ENCODE peak calls at places on chromosomes 7 and 10, in eight cellular contexts. J, M, Q, R, N, B, U and T are unnamed samples.

GRCh38 chr10:114632869-114633715 is 25.0 kb downstream of the ABLIM1 start:
- DNase-seq in J (peak), B (no peak), U (peak), Q (peak), M (peak), N (peak), R (peak), T (no peak)

GRCh38 chr7:118142012-118142411 is 42.0 kb upstream of the LSM8 start:
- DNase-seq in R (no peak), N (no peak), M (no peak), B (no peak), Q (no peak), U (no peak), J (no peak), T (no peak)

GRCh38 chr10:60769406-60769805 is 8.9 kb upstream of the CDK1 start:
- DNase-seq in B (no peak), Q (no peak), M (no peak), N (no peak), J (no peak), U (no peak), R (no peak), T (no peak)

GRCh38 chr7:45089314-45089891 is 634 bp upstream of the NACAD start:
- DNase-seq in B (peak), M (peak), Q (peak), J (peak), R (peak), U (peak), N (peak), T (peak)

GRCh38 chr7:25653412-25653811 is 425.1 kb upstream of the NPVF start:
- DNase-seq in R (no peak), J (no peak), U (no peak), N (no peak), Q (no peak), M (no peak), B (no peak), T (no peak)

GRCh38 chr10:59255463-59255862 is 79.0 kb downstream of the PHYHIPL start:
- DNase-seq in M (no peak), B (no peak), N (no peak), U (no peak), Q (no peak), J (no peak), R (no peak), T (no peak)

GRCh38 chr7:84654287-84654686 is 459.7 kb upstream of the SEMA3A start:
- DNase-seq in J (no peak), B (no peak), Q (no peak), R (no peak), N (no peak), M (no peak), U (no peak), T (no peak)

GRCh38 chr10:117677239-117677638 is 134.7 kb downstream of the EMX2 start:
- DNase-seq in Q (no peak), U (no peak), M (no peak), R (peak), N (no peak), B (peak), J (no peak), T (no peak)

GRCh38 chr10:14822879-14823755 is 14.7 kb downstream of the CDNF start:
- DNase-seq in B (peak), N (peak), M (peak), U (peak), J (peak), Q (peak), R (peak), T (peak)

GRCh38 chr10:34121974-34122282 is 693.2 kb downstream of the PARD3 start:
- DNase-seq in M (no peak), N (peak), Q (no peak), J (no peak), R (no peak), B (no peak), U (no peak), T (no peak)

GRCh38 chr10:59079386-59080226 is 96.8 kb upstream of the PHYHIPL start:
- DNase-seq in J (peak), R (peak), M (no peak), N (peak), B (no peak), Q (peak), U (no peak), T (no peak)

GRCh38 chr7:142481548-142481947 is 223.7 kb upstream of the PRSS58 start:
- DNase-seq in Q (no peak), B (peak), J (peak), R (no peak), N (peak), M (no peak), U (no peak), T (no peak)

GRCh38 chr10:7374795-7375194 is 36.0 kb downstream of the SFMBT2 start:
- DNase-seq in M (no peak), B (no peak), R (no peak), N (no peak), U (no peak), J (no peak), Q (no peak), T (no peak)

GRCh38 chr7:80467069-80467468 is 44.8 kb downstream of the GNAT3 start:
- DNase-seq in M (no peak), B (no peak), N (peak), Q (no peak), U (no peak), J (no peak), R (no peak), T (no peak)

GRCh38 chr10:30821269-30821993 is 191.9 kb upstream of the LYZL2 start:
- DNase-seq in R (no peak), Q (no peak), U (no peak), J (peak), N (no peak), B (no peak), M (no peak), T (no peak)

GRCh38 chr10:75043256-75044121 is 68.0 kb upstream of the SAMD8 start:
- DNase-seq in R (peak), U (peak), B (peak), Q (no peak), N (no peak), M (no peak), J (no peak), T (peak)

GRCh38 chr7:98628916-98629525 is 11.9 kb downstream of the NPTX2 start:
- DNase-seq in M (no peak), U (no peak), R (no peak), B (no peak), N (no peak), Q (no peak), J (no peak), T (no peak)

GRCh38 chr10:121525276-121526039 is 72.8 kb downstream of the FGFR2 start:
- DNase-seq in J (no peak), R (no peak), B (no peak), N (no peak), M (no peak), Q (no peak), U (no peak), T (no peak)

GRCh38 chr10:57791546-57791945 is 476.1 kb downstream of the IPMK start:
- DNase-seq in U (no peak), J (no peak), R (peak), N (no peak), M (no peak), B (no peak), Q (no peak), T (no peak)

GRCh38 chr7:34839645-34840044 is 181.6 kb downstream of the NPSR1 start:
- DNase-seq in N (no peak), J (no peak), Q (no peak), M (no peak), U (no peak), R (no peak), B (no peak), T (no peak)

GRCh38 chr7:107659666-107660065 is 962 bp upstream of the SLC26A4 start:
- DNase-seq in M (no peak), J (peak), Q (no peak), R (peak), N (peak), B (no peak), U (no peak), T (no peak)

GRCh38 chr10:84308481-84309304 is 19.7 kb upstream of the CCSER2 start:
- DNase-seq in B (no peak), M (peak), N (peak), R (no peak), U (no peak), J (peak), Q (peak), T (no peak)

GRCh38 chr7:100516135-100516812 is 22.7 kb upstream of the AGFG2 start:
- DNase-seq in Q (no peak), N (peak), M (peak), B (peak), J (peak), R (peak), U (no peak), T (no peak)

GRCh38 chr7:115805458-115805857 is 225.1 kb downstream of the TFEC start:
- DNase-seq in M (no peak), N (no peak), U (no peak), B (no peak), Q (no peak), J (no peak), R (peak), T (no peak)

GRCh38 chr10:89414879-89415821 is 782 bp downstream of the IFIT5 start:
- DNase-seq in R (peak), J (peak), M (peak), B (peak), Q (peak), U (peak), N (peak), T (peak)

GRCh38 chr7:17009007-17009719 is 127.4 kb upstream of the AGR3 start:
- DNase-seq in J (peak), M (no peak), B (peak), U (no peak), N (peak), R (no peak), Q (no peak), T (no peak)
- TF ChIP-seq CTCF in J (peak), M (peak), B (peak), U (no peak), N (peak), R (no peak), Q (peak), T (no peak)

DNA sequence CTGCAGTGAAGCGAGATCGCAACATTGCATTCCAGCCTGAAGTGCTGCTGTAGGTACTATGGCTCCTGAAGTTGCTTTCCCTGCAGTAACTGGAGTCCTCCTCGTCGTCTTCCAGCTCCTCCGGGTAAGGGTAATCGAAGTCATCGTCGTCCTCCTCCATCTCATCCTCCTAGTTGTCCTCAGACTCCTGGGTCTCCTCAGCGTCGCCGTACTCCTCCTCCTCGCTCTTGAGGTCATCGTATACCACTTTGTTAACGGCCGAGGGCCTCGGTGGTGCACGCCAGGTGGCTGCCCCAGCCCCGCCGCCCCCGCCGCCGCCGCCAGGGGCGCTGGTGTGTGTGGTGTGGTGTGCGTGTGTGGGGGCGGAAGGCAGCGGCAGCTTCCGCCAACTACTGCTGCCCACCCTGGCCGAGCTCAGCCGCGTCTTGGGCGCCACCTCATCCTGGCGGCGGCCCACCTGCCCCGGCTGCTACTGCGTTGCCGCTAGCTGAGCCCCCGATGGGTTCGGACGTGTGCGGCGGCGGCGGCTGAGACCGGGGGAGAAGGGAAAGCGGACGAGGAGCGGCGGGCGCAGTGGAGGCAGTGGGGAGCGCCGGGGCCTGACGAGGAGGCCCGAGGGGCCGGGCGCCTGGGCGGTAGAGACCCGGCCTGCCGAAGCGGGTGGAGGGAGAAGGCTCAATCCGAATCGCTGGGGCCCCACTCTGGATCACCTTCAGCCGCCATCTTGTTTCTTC is 11.8 kb upstream of the ACBD5 start:
- DNase-seq in U (peak), B (peak), M (peak), Q (peak), R (peak), J (peak), N (peak), T (peak)
- TF ChIP-seq CTCF in U (peak), B (peak), M (peak), Q (peak), R (peak), J (peak), N (peak), T (peak)

DNA sequence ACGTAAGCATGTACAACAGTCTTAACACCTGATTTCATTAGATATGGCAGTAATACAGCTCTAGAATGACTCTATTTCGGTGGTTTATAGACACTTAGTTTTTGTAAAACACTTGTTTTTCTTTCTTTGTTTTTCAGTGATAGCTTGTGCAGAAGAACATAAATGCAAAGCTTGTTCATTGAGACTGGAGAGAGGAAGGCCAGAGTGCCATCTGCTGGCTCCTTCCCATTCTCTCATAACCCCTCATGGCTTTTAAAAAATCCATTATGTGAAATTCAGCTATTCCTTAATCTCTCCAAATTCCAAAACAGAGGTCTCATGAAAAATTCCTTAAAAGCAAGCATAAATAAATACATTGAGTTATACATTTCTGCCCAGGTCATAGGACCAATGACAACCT is 76.3 kb downstream of the CACNB2 start:
- DNase-seq in B (peak), J (peak), R (no peak), N (peak), U (no peak), Q (no peak), M (no peak), T (no peak)
- TF ChIP-seq CTCF in B (peak), J (peak), R (peak), N (peak), U (no peak), Q (peak), M (peak), T (no peak)

DNA sequence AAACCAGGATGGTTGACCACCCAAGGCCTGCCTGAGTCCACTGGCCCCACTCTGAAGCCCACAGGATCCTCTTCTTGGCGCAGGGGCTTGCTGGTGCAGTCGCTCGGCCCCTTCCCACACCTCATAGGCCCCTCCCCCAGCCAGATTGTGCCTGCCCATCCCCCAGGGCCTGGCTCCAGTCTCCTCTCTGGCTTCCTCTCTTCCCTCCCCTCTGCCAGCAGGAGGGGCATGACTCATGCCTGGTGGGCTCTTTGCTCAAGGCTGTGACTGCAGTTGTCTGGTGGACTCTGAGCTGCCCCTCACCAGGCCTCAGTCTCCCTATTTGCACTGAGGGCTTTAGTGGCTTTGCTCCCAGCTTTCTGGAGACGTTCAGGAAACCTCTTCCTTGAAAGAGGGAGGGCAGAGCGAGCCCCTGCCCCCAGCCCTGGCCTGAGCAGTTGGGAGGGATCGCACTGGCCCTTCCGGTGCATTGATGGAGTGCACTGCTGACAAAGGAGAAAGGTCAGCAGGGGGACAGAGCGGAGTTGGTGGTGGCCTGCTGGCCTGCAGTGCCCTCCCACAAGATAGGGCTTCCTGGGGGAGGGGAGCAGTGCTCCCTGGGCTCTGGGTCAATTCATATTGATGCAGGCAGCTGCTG is 60.7 kb downstream of the ZMIZ1 start:
- DNase-seq in R (no peak), N (peak), M (peak), Q (no peak), U (peak), J (no peak), B (peak), T (peak)
- TF ChIP-seq CTCF in R (no peak), N (no peak), M (no peak), Q (no peak), U (no peak), J (peak), B (peak), T (no peak)

GRCh38 chr10:17851611-17852010 is 42.5 kb downstream of the MRC1 start:
- DNase-seq in M (peak), B (peak), U (no peak), J (no peak), R (no peak), Q (peak), N (no peak), T (no peak)

GRCh38 chr10:17848646-17849045 is 39.5 kb downstream of the MRC1 start:
- DNase-seq in U (no peak), N (no peak), Q (no peak), R (no peak), M (no peak), J (no peak), B (no peak), T (no peak)

GRCh38 chr10:17850526-17850925 is 41.4 kb downstream of the MRC1 start:
- DNase-seq in B (peak), M (no peak), R (no peak), J (no peak), U (no peak), N (no peak), Q (no peak), T (no peak)

DNA sequence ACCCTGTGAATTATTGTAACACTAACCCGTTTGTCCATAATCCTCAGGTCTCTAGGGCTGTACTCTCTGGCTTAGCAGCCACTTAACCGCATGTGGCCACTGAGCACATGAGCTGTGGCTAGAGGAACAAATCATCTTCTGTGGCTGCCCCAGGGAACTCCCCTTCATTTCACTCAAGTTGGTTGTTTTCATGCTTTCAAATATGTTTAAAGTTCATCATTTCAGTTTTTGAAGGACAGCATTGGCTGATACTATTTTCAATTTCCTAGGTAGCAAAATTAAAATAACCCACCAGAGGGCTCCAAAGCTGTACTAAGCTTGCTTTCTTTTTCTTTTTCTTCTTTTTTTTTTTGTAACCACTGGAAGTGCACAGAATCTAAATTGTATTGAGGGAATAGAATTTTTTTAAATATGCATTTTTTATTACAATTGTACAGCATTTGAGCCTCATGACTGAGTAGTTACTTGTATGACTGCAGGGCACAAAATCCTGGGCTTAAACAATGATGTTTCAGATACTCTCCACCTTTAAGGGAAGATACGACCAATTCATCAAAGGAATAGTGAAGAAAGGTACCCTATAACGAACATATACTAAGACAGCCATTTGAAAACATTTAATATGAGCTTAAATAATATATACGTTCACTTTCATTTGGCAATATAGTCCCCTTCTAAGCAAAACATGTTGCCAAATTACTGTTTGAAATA is 38.6 kb downstream of the MRC1 start:
- DNase-seq in Q (no peak), B (peak), J (peak), M (no peak), U (no peak), R (no peak), N (peak), T (no peak)
- TF ChIP-seq CTCF in Q (no peak), B (no peak), J (peak), M (peak), U (peak), R (peak), N (peak), T (no peak)

DNA sequence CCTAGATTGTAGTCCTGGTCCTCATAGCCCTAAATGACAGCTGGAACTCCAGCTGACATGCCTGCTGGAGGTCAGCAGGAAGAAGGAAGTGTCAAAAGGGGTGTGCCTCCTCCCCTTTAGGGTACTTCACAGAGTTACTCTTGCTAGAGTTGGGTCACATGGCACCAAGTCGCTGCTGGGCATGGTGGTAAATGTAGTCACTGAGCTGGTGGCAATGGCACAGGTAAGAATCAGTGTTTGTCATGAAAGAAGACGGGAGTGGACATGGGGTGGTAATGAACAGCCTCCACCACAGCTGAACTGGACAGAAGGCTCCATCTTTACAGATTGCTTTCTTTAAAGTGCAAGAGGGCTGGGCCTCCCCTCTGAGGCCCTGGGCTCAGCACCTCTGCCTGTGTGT is 122.3 kb downstream of the ACTR3B start:
- DNase-seq in Q (no peak), U (no peak), R (no peak), J (no peak), M (no peak), B (no peak), N (no peak), T (no peak)
- TF ChIP-seq CTCF in Q (no peak), U (no peak), R (no peak), J (no peak), M (no peak), B (no peak), N (no peak), T (no peak)

DNA sequence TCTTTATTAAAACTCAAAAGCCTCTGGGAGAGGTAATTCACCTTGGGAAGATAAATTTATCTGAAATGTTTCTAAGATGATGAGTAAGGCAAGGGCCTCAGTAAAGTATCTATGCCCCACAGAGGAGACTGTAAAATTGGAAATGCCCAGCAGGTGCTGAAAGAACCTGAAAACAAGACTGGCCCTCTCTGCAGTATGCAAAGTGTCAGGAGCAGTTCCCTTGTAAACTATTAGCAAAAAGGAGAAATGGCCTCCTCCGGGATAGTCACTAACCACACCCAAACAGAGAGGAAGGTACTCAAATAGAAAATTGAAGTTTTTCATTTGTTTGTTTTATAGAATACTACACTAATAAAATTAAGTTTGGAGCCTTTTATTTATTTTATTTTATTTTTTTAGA is 81.2 kb downstream of the FZD1 start:
- DNase-seq in B (no peak), J (no peak), N (no peak), U (no peak), M (no peak), Q (no peak), R (no peak), T (no peak)
- TF ChIP-seq CTCF in B (no peak), J (no peak), N (no peak), U (no peak), M (no peak), Q (no peak), R (no peak), T (no peak)

DNA sequence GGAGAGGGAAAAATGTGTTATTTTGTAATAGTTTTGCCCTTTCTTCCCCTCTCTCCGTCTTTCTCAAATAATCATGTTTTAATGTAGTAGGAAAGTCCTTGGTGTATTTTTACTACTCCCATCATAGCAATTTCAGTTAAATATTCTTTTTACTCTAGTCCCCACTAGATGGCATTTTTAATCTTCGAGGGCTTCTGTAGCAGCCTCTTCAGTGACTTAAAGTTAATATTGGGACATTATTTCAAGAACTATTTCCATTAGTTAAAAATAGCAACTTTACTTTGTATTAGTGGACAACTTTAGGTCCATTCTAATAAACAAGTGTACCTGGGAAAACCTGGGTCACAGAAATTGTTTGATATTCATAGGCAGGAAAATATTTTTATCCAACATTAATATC is 23.0 kb downstream of the EDRF1 start:
- DNase-seq in U (no peak), N (peak), M (no peak), Q (no peak), J (peak), B (peak), R (no peak), T (no peak)
- TF ChIP-seq CTCF in U (no peak), N (no peak), M (no peak), Q (no peak), J (peak), B (no peak), R (no peak), T (no peak)